ENCODE peak calls at places on chromosomes 16 and 17, in four cellular contexts. One of them, this sample, is unnamed.

GRCh38 chr16:56424404-56424765 is 960 bp downstream of the AMFR start:
- DNase-seq in HCT116: no peak
- DNase-seq in GM23338: peak
- DNase-seq in esophagus muscularis mucosa: no peak
- DNase-seq in this sample: no peak

GRCh38 chr16:68291227-68291626 is 19.5 kb downstream of the SLC7A6OS start:
- DNase-seq in esophagus muscularis mucosa: no peak
- DNase-seq in HCT116: no peak
- DNase-seq in GM23338: no peak
- DNase-seq in this sample: no peak

GRCh38 chr17:59561042-59561441 is 4.4 kb upstream of the DHX40 start:
- DNase-seq in HCT116: peak
- DNase-seq in GM23338: peak
- DNase-seq in esophagus muscularis mucosa: no peak
- DNase-seq in this sample: no peak

GRCh38 chr16:85680352-85680944 is 8.3 kb downstream of the GINS2 start:
- DNase-seq in HCT116: no peak
- DNase-seq in GM23338: no peak
- DNase-seq in esophagus muscularis mucosa: no peak
- DNase-seq in this sample: no peak

GRCh38 chr17:80878876-80879722 is 112.5 kb upstream of the CHMP6 start:
- DNase-seq in esophagus muscularis mucosa: no peak
- DNase-seq in HCT116: no peak
- DNase-seq in GM23338: no peak
- DNase-seq in this sample: peak

GRCh38 chr17:81094224-81094743 is 59.3 kb downstream of the BAIAP2 start:
- DNase-seq in GM23338: no peak
- DNase-seq in HCT116: no peak
- DNase-seq in esophagus muscularis mucosa: no peak
- DNase-seq in this sample: no peak

GRCh38 chr16:46763147-46763546 is 15.0 kb upstream of the MYLK3 start:
- DNase-seq in esophagus muscularis mucosa: no peak
- DNase-seq in HCT116: no peak
- DNase-seq in GM23338: no peak
- DNase-seq in this sample: no peak

GRCh38 chr16:9976641-9977040 is 205.6 kb downstream of the GRIN2A start:
- DNase-seq in esophagus muscularis mucosa: peak
- DNase-seq in GM23338: no peak
- DNase-seq in HCT116: no peak
- DNase-seq in this sample: no peak

GRCh38 chr17:44792276-44792675 is 33.5 kb downstream of the ADAM11 start:
- DNase-seq in GM23338: no peak
- DNase-seq in HCT116: no peak
- DNase-seq in esophagus muscularis mucosa: no peak
- DNase-seq in this sample: no peak

GRCh38 chr17:75723201-75723930 is 2.1 kb downstream of the ITGB4 start:
- DNase-seq in HCT116: no peak
- DNase-seq in esophagus muscularis mucosa: no peak
- DNase-seq in GM23338: no peak
- DNase-seq in this sample: no peak

GRCh38 chr16:29986231-29986630 is 9.2 kb downstream of the HIRIP3 start:
- DNase-seq in esophagus muscularis mucosa: no peak
- DNase-seq in GM23338: no peak
- DNase-seq in HCT116: no peak
- DNase-seq in this sample: no peak

GRCh38 chr17:72334205-72334604 is 213.4 kb downstream of the SOX9 start:
- DNase-seq in esophagus muscularis mucosa: no peak
- DNase-seq in HCT116: no peak
- DNase-seq in GM23338: no peak
- DNase-seq in this sample: no peak

GRCh38 chr17:62615503-62615902 is 12.0 kb upstream of the MRC2 start:
- DNase-seq in GM23338: no peak
- DNase-seq in HCT116: no peak
- DNase-seq in esophagus muscularis mucosa: no peak
- DNase-seq in this sample: no peak

GRCh38 chr17:3944485-3945388 is 19.5 kb downstream of the ATP2A3 start:
- DNase-seq in GM23338: peak
- DNase-seq in HCT116: peak
- DNase-seq in esophagus muscularis mucosa: no peak
- DNase-seq in this sample: no peak

GRCh38 chr17:62790554-62790953 is 17.6 kb downstream of the MARCHF10 start:
- DNase-seq in GM23338: no peak
- DNase-seq in esophagus muscularis mucosa: no peak
- DNase-seq in HCT116: no peak
- DNase-seq in this sample: no peak

GRCh38 chr17:40326014-40326831 is 17.2 kb downstream of the RARA start:
- DNase-seq in esophagus muscularis mucosa: no peak
- DNase-seq in HCT116: no peak
- DNase-seq in GM23338: no peak
- DNase-seq in this sample: no peak

GRCh38 chr16:54475019-54475418 is 188.4 kb upstream of the IRX3 start:
- DNase-seq in HCT116: no peak
- DNase-seq in esophagus muscularis mucosa: no peak
- DNase-seq in GM23338: no peak
- DNase-seq in this sample: no peak

GRCh38 chr16:86768999-86769398 is 190.7 kb downstream of the FOXL1 start:
- DNase-seq in esophagus muscularis mucosa: no peak
- DNase-seq in GM23338: no peak
- DNase-seq in HCT116: no peak
- DNase-seq in this sample: no peak

GRCh38 chr16:50398336-50398735 is 29.5 kb upstream of the BRD7 start:
- DNase-seq in GM23338: no peak
- DNase-seq in HCT116: no peak
- DNase-seq in esophagus muscularis mucosa: no peak
- DNase-seq in this sample: no peak

GRCh38 chr17:59327136-59327878 is 4.1 kb upstream of the YPEL2 start:
- DNase-seq in GM23338: no peak
- DNase-seq in HCT116: no peak
- DNase-seq in esophagus muscularis mucosa: no peak
- DNase-seq in this sample: no peak

GRCh38 chr17:30947796-30948195 is 23.0 kb upstream of the RNF135 start:
- DNase-seq in GM23338: no peak
- DNase-seq in esophagus muscularis mucosa: no peak
- DNase-seq in HCT116: no peak
- DNase-seq in this sample: no peak

GRCh38 chr16:77037696-77038347 is 153.2 kb upstream of the MON1B start:
- DNase-seq in GM23338: peak
- DNase-seq in HCT116: no peak
- DNase-seq in esophagus muscularis mucosa: no peak
- DNase-seq in this sample: no peak

GRCh38 chr16:4900750-4901149 is 36.2 kb downstream of the PPL start:
- DNase-seq in HCT116: no peak
- DNase-seq in esophagus muscularis mucosa: no peak
- DNase-seq in GM23338: no peak
- DNase-seq in this sample: no peak
- TF ChIP-seq POLR2AphosphoS5 in HCT116: no peak
- TF ChIP-seq POLR2AphosphoS5 in esophagus muscularis mucosa: no peak
- TF ChIP-seq POLR2AphosphoS5 in GM23338: no peak
- TF ChIP-seq POLR2AphosphoS5 in this sample: no peak

DNA sequence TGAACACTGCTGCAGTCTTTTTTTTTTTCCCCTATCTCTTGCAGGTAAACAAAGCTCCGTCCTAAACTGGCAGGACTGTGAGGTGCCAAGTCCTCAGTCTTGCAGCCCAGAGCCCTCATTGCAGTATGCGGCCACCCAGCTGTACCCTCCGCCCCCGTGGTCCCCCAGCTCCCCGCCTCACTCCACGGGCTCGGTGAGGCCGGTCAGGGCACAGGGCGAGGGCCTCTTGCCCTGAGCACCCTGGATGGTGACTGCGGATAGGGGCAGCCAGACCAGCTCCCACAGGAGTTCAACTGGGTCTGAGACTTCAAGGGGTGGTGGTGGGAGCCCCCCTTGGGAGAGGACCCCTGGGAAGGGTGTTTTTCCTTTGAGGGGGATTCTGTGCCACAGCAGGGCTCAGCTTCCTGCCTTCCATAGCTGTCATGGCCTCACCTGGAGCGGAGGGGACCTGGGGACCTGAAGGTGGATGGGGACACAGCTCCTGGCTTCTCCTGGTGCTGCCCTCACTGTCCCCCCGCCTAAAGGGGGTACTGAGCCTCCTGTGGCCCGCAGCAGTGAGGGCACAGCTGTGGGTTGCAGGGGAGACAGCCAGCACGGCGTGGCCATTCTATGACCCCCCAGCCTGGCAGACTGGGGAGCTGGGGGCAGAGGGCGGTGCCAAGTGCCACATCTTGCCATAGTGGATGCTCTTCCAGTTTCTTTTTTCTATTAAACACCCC is 13.8 kb downstream of the IL34 start:
- DNase-seq in HCT116: no peak
- DNase-seq in GM23338: no peak
- DNase-seq in esophagus muscularis mucosa: no peak
- DNase-seq in this sample: no peak
- TF ChIP-seq POLR2AphosphoS5 in HCT116: no peak
- TF ChIP-seq POLR2AphosphoS5 in GM23338: no peak
- TF ChIP-seq POLR2AphosphoS5 in esophagus muscularis mucosa: peak
- TF ChIP-seq POLR2AphosphoS5 in this sample: no peak

GRCh38 chr16:27312580-27313421 is 973 bp upstream of the IL4R start:
- DNase-seq in esophagus muscularis mucosa: no peak
- DNase-seq in HCT116: no peak
- DNase-seq in GM23338: no peak
- DNase-seq in this sample: no peak
- TF ChIP-seq POLR2AphosphoS5 in esophagus muscularis mucosa: no peak
- TF ChIP-seq POLR2AphosphoS5 in HCT116: no peak
- TF ChIP-seq POLR2AphosphoS5 in GM23338: no peak
- TF ChIP-seq POLR2AphosphoS5 in this sample: no peak

DNA sequence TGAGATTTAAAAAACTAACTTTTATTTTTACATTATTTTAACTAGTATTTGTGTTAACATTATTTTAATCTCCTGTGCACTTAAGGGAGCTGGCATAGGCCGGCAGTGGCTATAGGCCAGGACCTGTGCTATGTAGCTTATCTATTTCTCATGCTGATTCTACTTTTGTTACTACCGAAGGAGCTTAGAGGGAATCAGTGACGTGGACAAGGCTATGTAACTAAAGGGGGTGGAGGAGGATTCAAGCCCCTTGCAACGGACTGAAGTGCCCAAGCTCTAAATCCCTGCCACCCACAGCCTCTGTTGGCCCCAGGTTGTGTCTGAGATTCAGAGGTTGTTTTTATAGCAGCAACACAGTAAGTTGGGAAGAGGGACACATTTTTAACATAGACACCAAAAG is 356.4 kb downstream of the WWOX start:
- DNase-seq in HCT116: no peak
- DNase-seq in esophagus muscularis mucosa: peak
- DNase-seq in GM23338: no peak
- DNase-seq in this sample: no peak
- TF ChIP-seq POLR2AphosphoS5 in HCT116: no peak
- TF ChIP-seq POLR2AphosphoS5 in esophagus muscularis mucosa: no peak
- TF ChIP-seq POLR2AphosphoS5 in GM23338: no peak
- TF ChIP-seq POLR2AphosphoS5 in this sample: no peak

DNA sequence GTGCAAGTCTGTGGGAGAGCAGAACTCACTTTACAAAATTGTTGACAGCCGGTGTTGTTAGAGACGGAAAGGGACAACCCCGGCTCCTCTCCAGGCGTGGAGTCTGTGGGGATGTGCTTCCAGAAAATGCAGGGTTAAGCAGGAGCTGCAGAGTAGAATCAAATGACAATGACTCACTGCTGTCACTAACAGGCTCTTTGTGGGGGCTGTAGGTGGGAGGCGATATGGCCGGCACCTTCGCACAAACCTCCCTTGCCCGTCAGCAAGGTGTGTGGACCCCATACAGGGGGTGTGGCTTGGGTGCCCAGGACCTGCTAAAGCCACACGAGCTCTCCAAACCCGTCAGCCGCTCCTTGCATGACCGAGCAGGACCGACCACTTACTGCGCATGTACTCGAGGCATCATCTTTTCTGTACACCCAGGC is 5.8 kb downstream of the PDK2 start:
- DNase-seq in HCT116: no peak
- DNase-seq in esophagus muscularis mucosa: no peak
- DNase-seq in GM23338: peak
- DNase-seq in this sample: no peak
- TF ChIP-seq POLR2AphosphoS5 in HCT116: no peak
- TF ChIP-seq POLR2AphosphoS5 in esophagus muscularis mucosa: no peak
- TF ChIP-seq POLR2AphosphoS5 in GM23338: no peak
- TF ChIP-seq POLR2AphosphoS5 in this sample: no peak

GRCh38 chr17:50909765-50910661 is 43.9 kb upstream of the TOB1 start:
- DNase-seq in HCT116: no peak
- DNase-seq in esophagus muscularis mucosa: no peak
- DNase-seq in GM23338: no peak
- DNase-seq in this sample: no peak

GRCh38 chr17:50911450-50911849 is 45.3 kb upstream of the TOB1 start:
- DNase-seq in esophagus muscularis mucosa: no peak
- DNase-seq in GM23338: no peak
- DNase-seq in HCT116: no peak
- DNase-seq in this sample: no peak

GRCh38 chr17:50908140-50908859 is 42.1 kb upstream of the TOB1 start:
- DNase-seq in HCT116: no peak
- DNase-seq in GM23338: no peak
- DNase-seq in esophagus muscularis mucosa: no peak
- DNase-seq in this sample: no peak

GRCh38 chr17:50906443-50906842 is 40.3 kb upstream of the TOB1 start:
- DNase-seq in GM23338: no peak
- DNase-seq in esophagus muscularis mucosa: no peak
- DNase-seq in HCT116: no peak
- DNase-seq in this sample: no peak

DNA sequence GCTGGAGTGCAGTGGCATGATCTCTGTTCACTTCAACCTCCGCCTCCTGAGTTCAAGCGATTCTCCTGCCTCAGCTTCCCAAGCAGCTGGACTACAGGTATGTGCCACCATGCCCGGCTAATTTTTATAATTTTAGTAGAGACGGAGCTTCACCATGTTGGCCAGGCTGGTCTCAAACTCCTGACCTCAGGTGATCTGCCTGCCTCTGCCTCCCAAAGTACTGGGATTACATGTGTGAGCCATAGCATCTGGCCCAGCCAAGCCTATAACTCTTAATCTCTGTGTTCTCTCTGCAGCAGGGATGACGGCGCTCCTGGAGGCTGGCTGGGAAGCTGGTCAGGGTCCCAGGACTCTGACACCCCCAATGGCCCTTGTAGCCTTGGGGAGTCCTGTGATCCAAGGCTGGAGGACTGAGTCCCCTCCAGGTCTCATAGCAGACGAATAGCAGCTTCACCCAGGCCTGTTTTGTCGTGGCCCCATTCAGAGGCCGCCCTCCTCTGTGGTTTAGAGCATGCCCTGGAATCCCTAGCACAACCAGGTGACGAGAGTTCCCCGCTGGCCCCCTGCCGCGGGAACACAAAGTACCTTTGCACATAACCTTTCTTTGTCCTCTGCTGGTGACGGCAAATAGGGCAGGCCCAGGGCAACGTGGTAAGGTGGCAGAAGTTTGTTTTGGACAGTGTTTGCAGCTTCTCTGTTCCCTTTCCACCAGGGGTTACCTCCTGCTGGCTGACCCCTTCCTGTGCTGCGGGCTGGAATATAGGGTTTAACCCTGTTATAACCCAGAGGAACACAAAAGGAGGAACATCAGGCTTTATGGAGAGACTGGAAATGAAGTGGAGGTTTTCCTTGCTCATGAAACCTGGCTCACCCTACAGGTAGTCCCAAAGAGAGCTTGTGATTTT is 43.0 kb upstream of the TOB1 start:
- DNase-seq in GM23338: peak
- DNase-seq in esophagus muscularis mucosa: no peak
- DNase-seq in HCT116: no peak
- DNase-seq in this sample: peak
- TF ChIP-seq POLR2AphosphoS5 in GM23338: no peak
- TF ChIP-seq POLR2AphosphoS5 in esophagus muscularis mucosa: peak
- TF ChIP-seq POLR2AphosphoS5 in HCT116: no peak
- TF ChIP-seq POLR2AphosphoS5 in this sample: peak

This sample was measured in breast epithelium.